ENCODE peak calls at places on chromosome 19, in six cellular contexts. H is H1, P is GM12878, A is suprapubic skin, L is tibial nerve, Y is HCT116. I is an unnamed sample.

GRCh38 chr19:41223431-41224234 is 4.6 kb downstream of the AXL start:
- DNase-seq in L (no peak), P (no peak), A (no peak), Y (peak), H (peak), I (no peak)

GRCh38 chr19:29517412-29517811 is 8.4 kb upstream of the VSTM2B start:
- DNase-seq in H (no peak), Y (no peak), L (no peak), A (no peak), P (no peak), I (no peak)

GRCh38 chr19:5166262-5166661 is 174.3 kb downstream of the PTPRS start:
- DNase-seq in Y (no peak), H (no peak), P (no peak), L (no peak), A (no peak), I (no peak)

GRCh38 chr19:47309608-47310007 is at the start of gene C5AR1:
- DNase-seq in P (no peak), Y (no peak), H (no peak), L (no peak), A (no peak), I (no peak)

GRCh38 chr19:575527-576506 is 3.4 kb downstream of the BSG start:
- DNase-seq in Y (no peak), A (no peak), L (no peak), P (no peak), H (no peak), I (no peak)

GRCh38 chr19:29623726-29624488 is 17.8 kb downstream of the POP4 start:
- DNase-seq in Y (no peak), H (no peak), A (no peak), L (no peak), P (no peak), I (no peak)

GRCh38 chr19:52896431-52897148 is 845 bp downstream of the ZNF320 start:
- DNase-seq in L (no peak), H (peak), P (no peak), Y (no peak), A (no peak), I (no peak)

GRCh38 chr19:13946414-13946813 is 5.9 kb upstream of the DCAF15 start:
- DNase-seq in L (no peak), Y (no peak), P (no peak), A (no peak), H (no peak), I (no peak)

GRCh38 chr19:18832331-18833140 is 777 bp downstream of the UPF1 start:
- DNase-seq in H (peak), P (no peak), L (no peak), A (no peak), Y (no peak), I (no peak)

GRCh38 chr19:39237200-39238184 is 7.3 kb downstream of the IFNL3 start:
- DNase-seq in A (no peak), H (no peak), Y (peak), P (peak), L (no peak), I (peak)

GRCh38 chr19:33752945-33753344 is 43.7 kb upstream of the KCTD15 start:
- DNase-seq in A (no peak), H (no peak), Y (no peak), P (no peak), L (no peak), I (no peak)

GRCh38 chr19:38162094-38162493 is 61.9 kb downstream of the DPF1 start:
- DNase-seq in L (no peak), Y (no peak), A (no peak), H (no peak), P (no peak), I (no peak)

GRCh38 chr19:49570997-49571676 is 9.2 kb downstream of the NOSIP start:
- DNase-seq in P (no peak), A (no peak), H (no peak), L (no peak), Y (no peak), I (no peak)
- TF ChIP-seq CTCF in P (peak), A (no peak), H (peak), L (no peak), Y (peak), I (no peak)

DNA sequence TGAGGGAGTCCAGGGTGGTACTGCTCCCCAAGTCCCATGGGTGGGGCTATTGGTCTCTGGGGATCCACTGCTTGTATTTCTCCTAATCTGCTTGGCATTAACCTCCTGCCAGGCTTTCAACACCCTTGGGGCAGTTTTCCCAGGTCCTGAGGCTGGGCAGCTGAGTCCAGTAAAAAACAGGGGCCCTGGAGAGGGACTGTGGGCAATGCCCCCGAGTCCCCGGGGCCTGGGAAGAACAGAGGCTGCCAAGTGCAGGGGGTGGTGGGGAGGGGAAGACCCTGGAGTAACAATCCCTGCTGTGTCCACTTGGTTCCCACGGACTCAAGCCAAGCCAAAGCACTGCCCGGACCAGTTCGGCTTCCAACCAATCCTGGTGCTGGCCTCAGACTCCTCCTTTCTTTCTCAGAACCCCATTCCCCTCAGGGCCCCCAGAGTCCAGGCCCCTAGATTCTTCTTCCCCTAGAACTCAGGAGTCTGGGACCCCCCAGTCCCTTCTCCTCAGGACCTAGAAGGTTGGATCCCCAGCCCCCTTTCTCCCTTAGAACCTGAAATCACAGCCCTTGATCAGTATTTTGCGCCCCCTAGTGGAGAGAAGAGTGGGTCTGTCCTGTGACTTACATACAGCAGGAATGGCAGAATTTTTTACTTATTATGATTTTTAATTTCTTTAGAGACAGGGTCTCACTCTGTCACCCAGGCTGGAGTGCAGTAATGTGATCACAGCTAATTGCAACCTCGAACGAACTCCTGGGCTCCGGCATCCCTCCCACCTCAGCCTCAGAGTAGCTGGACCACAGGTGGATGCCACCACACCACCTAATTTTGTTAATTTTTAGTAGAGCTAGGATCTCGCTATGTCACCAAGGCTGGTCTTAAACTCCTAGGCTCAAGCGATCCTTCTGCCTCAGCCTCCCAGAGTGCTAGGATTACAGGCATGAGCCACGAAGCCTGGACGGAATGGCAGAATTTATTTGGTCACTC is 3.7 kb upstream of the CLPTM1 start:
- DNase-seq in L (peak), A (no peak), P (no peak), H (peak), Y (peak), I (peak)
- H3K27ac ChIP-seq in L (peak), A (peak), P (no peak), H (no peak), Y (no peak), I (peak)

DNA sequence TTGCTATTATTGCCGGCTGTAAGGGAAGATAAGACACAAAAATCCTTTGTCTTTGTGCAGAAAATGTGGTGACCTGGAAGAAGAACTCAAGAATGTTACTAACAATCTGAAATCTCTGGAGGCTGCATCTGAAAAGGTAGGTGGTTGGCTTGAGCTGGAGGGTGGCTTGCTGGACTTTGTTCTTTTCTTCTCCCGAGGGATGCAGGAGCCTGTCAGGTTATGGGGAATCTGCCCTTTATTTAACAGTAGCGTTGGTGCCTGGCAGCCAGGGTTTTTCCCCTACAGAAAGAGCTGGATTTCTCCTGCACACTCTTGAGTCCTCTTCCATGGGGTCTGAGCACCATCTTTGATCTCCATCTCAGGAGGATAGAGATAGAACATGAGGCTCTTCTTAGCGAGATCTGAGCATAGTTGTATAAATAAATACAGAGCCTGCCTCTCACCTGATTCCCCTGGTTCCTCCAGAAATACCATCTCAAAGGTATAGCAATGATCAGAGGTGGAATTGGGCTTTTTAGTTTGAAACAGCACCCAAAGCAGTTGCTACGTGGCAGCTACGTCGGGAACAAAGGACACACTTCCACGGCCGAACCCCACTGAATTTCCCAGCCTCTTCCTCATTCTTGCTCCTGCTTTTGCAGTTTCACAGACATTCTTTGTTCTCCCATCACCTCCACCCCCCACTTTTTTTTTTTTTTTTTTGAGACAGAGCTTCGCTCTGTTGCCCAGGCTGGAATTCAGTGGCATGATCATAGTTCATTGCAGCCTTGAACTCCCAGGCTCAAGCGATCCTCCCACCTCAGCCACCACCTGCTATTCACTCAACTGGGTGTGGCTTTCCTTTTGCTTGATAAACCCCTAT is 12.9 kb downstream of the TPM4 start:
- DNase-seq in L (no peak), H (no peak), P (no peak), Y (no peak), A (no peak), I (no peak)
- TF ChIP-seq POLR2A in L (no peak), H (no peak), P (peak), Y (no peak), A (no peak), I (no peak)

GRCh38 chr19:8456064-8456463 is 11.3 kb downstream of the HNRNPM start:
- DNase-seq in A (no peak), H (no peak), L (no peak), P (no peak), Y (no peak), I (no peak)
- TF ChIP-seq CTCF in A (no peak), H (peak), L (no peak), P (no peak), Y (no peak), I (no peak)

I was measured in breast epithelium.